ENCODE peak calls at places on chromosome 15, in five cellular contexts. C is EL; Y is Daoy; Q is neural crest cell; E is activated CD8-positive, alpha-beta T cell treated with anti-CD3 and anti-CD28 coated beads, Interleukin-2, amount 10 ng/mL, durations not matched to agents 7 days and 5 days. G is an unnamed sample.

GRCh38 chr15:31338879-31339557 is 12.4 kb downstream of the KLF13 start:
- DNase-seq in Y (peak), Q (no peak), C (peak), E (peak), G (no peak)

GRCh38 chr15:89936051-89936792 is 23.5 kb upstream of the ARPIN start:
- DNase-seq in Y (no peak), C (no peak), Q (no peak), E (peak), G (no peak)

GRCh38 chr15:75725021-75725718 is 12.5 kb upstream of the CSPG4 start:
- DNase-seq in C (no peak), E (no peak), Q (no peak), Y (no peak), G (no peak)

GRCh38 chr15:76802411-76802810 is 102.7 kb downstream of the SCAPER start:
- DNase-seq in C (no peak), Q (no peak), Y (no peak), E (no peak), G (no peak)

GRCh38 chr15:78065973-78066946 is 11.3 kb downstream of the TBC1D2B start:
- DNase-seq in C (no peak), Q (no peak), Y (no peak), E (no peak), G (no peak)

GRCh38 chr15:48683991-48684765 is 38.7 kb upstream of the FBN1 start:
- DNase-seq in Q (no peak), E (no peak), Y (no peak), C (no peak), G (no peak)

GRCh38 chr15:49696441-49696840 is 75.6 kb downstream of the DTWD1 start:
- DNase-seq in Y (no peak), E (no peak), Q (no peak), C (peak), G (no peak)

GRCh38 chr15:88912500-88912921 is 668 bp downstream of the MFGE8 start:
- DNase-seq in C (peak), Q (peak), E (no peak), Y (no peak), G (no peak)

GRCh38 chr15:32887090-32887489 is 169.3 kb downstream of the GREM1 start:
- DNase-seq in E (no peak), Y (no peak), C (no peak), Q (no peak), G (no peak)

GRCh38 chr15:44656241-44656640 is 7.2 kb downstream of the SPG11 start:
- DNase-seq in C (no peak), Y (no peak), E (no peak), Q (no peak), G (no peak)

GRCh38 chr15:36658905-36659304 is 79.5 kb downstream of the CDIN1 start:
- DNase-seq in Y (no peak), C (no peak), Q (no peak), E (no peak), G (no peak)

GRCh38 chr15:66692391-66692790 is 9.6 kb upstream of the SMAD6 start:
- DNase-seq in C (no peak), Q (no peak), Y (no peak), E (no peak), G (no peak)

GRCh38 chr15:78299302-78300102 is at the start of gene SKIC8:
- DNase-seq in Y (peak), Q (peak), E (peak), C (peak), G (peak)